ENCODE peak calls at places on chromosomes 7 and 10, in ten cellular contexts. C is mucosa of descending colon, F is left ventricle myocardium inferior, U is spleen, Z is upper lobe of right lung, S is osteoblast, N is PC-3, W is mammary epithelial cell, J is body of pancreas, X is stomach. Q is an unnamed sample.

GRCh38 chr7:972670-973309 is 2.6 kb downstream of the COX19 start:
- DNase-seq in C (no peak), F (no peak), U (no peak), Z (no peak), S (no peak), N (no peak), W (no peak), J (no peak), X (no peak), Q (no peak)

GRCh38 chr7:45677311-45677900 is 103.2 kb downstream of the ADCY1 start:
- DNase-seq in C (no peak), F (no peak), U (peak; percentile 35), Z (peak; percentile 30), S (no peak), N (peak; percentile 19), W (no peak), J (no peak), X (peak; percentile 11), Q (no peak)

GRCh38 chr10:122465401-122465800 is 4.0 kb downstream of the HTRA1 start:
- DNase-seq in C (no peak), F (no peak), U (no peak), Z (no peak), S (no peak), N (no peak), W (no peak), J (no peak), X (no peak), Q (no peak)

GRCh38 chr10:106716375-106716774 is 448.1 kb downstream of the SORCS1 start:
- DNase-seq in C (no peak), F (no peak), U (no peak), Z (no peak), S (no peak), N (no peak), W (no peak), J (no peak), X (no peak), Q (no peak)

GRCh38 chr7:135210818-135211178 is 528 bp downstream of the WDR91 start:
- DNase-seq in C (no peak), F (no peak), U (no peak), Z (no peak), S (no peak), N (peak; percentile 19), W (no peak), J (no peak), X (no peak), Q (no peak)

GRCh38 chr10:117499248-117500105 is 43.1 kb upstream of the EMX2 start:
- DNase-seq in C (no peak), F (no peak), U (no peak), Z (no peak), S (no peak), N (peak; percentile 10), W (peak; percentile 12), J (no peak), X (no peak), Q (no peak)

GRCh38 chr7:73626814-73627213 is 2.5 kb upstream of the MLXIPL start:
- DNase-seq in C (no peak), F (no peak), U (no peak), Z (no peak), S (peak; percentile 96), N (peak; percentile 26), W (peak; percentile 66), J (no peak), X (no peak), Q (no peak)

GRCh38 chr10:123537188-123537961 is 128.8 kb upstream of the GPR26 start:
- DNase-seq in C (no peak), F (no peak), U (no peak), Z (no peak), S (no peak), N (no peak), W (no peak), J (no peak), X (no peak), Q (no peak)

GRCh38 chr10:62818426-62819011 is 2.4 kb upstream of the EGR2 start:
- DNase-seq in C (peak; percentile 61), F (no peak), U (peak; percentile 89), Z (peak; percentile 85), S (peak; percentile 72), N (peak; percentile 78), W (peak; percentile 22), J (peak; percentile 26), X (no peak), Q (peak; percentile 33)

GRCh38 chr7:140625908-140626868 is 14.4 kb downstream of the DENND2A start:
- DNase-seq in C (peak; percentile 69), F (peak; percentile 92), U (no peak), Z (peak; percentile 73), S (peak; percentile 92), N (peak; percentile 94), W (peak; percentile 90), J (peak; percentile 67), X (peak; percentile 72), Q (peak; percentile 90)

GRCh38 chr10:8070440-8070839 is 16.0 kb downstream of the GATA3 start:
- DNase-seq in C (no peak), F (no peak), U (no peak), Z (no peak), S (no peak), N (no peak), W (peak; percentile 77), J (no peak), X (no peak), Q (no peak)

GRCh38 chr10:24920907-24921881 is 31.2 kb downstream of the PRTFDC1 start:
- DNase-seq in C (no peak), F (peak; percentile 32), U (no peak), Z (peak; percentile 73), S (peak; percentile 83), N (peak; percentile 73), W (peak; percentile 86), J (peak; percentile 70), X (no peak), Q (peak; percentile 50)

DNA sequence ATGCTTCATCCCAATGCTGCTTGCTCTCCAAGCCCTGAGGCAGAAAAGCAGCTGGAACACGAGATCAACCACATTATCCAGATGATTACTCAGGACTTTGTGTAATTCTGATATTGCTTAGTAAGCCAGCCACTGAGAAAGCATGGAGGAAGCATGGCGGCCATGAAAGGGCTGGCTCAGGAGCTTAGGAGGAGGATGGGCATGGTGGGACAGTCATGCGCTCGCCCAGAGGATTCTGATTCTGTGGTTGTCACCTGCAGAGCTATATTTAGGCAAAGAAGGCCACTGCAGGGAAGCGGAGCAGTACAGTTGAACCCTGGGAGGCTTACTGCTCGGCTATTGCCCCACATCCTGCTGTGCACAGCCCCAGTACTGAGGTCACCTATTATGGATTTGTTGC is 128.7 kb upstream of the DNAJB12 start:
- DNase-seq in C (no peak), F (no peak), U (peak; percentile 77), Z (no peak), S (no peak), N (no peak), W (peak; percentile 37), J (no peak), X (no peak), Q (no peak)
- H3K4me3 ChIP-seq in C (no peak overlapping the region), F (no peak overlapping the region), U (no peak overlapping the region), Z (no peak overlapping the region), S (no peak overlapping the region), N (no peak overlapping the region), W (no peak overlapping the region), J (no peak overlapping the region), X (no peak overlapping the region), Q (no peak overlapping the region)

GRCh38 chr10:26157734-26158133 is 58.8 kb upstream of the GAD2 start:
- DNase-seq in C (no peak), F (no peak), U (no peak), Z (no peak), S (no peak), N (no peak), W (no peak), J (no peak), X (no peak), Q (no peak)
- TF ChIP-seq CTCF in C (no peak), F (no peak), U (no peak), Z (no peak), S (no peak), N (no peak), W (no peak), J (no peak), X (no peak), Q (no peak)

GRCh38 chr10:31704195-31704594 is 224.4 kb downstream of the ARHGAP12 start:
- DNase-seq in C (no peak), F (no peak), U (no peak), Z (no peak), S (no peak), N (no peak), W (no peak), J (no peak), X (no peak), Q (peak; percentile 31)
- H3K4me1 ChIP-seq in C (peaks cover 3% of the 10 kb centered on the region), F (peaks cover 78% of the 10 kb centered on the region), U (peaks cover 65% of the 10 kb centered on the region), Z (peaks cover 71% of the 10 kb centered on the region), S (peaks cover 22% of the 10 kb centered on the region), N (peaks cover 7% of the 10 kb centered on the region), W (no peaks in the 10 kb centered on the region), J (peaks cover 3% of the 10 kb centered on the region), X (peaks cover 57% of the 10 kb centered on the region), Q (peaks cover 46% of the 10 kb centered on the region)

DNA sequence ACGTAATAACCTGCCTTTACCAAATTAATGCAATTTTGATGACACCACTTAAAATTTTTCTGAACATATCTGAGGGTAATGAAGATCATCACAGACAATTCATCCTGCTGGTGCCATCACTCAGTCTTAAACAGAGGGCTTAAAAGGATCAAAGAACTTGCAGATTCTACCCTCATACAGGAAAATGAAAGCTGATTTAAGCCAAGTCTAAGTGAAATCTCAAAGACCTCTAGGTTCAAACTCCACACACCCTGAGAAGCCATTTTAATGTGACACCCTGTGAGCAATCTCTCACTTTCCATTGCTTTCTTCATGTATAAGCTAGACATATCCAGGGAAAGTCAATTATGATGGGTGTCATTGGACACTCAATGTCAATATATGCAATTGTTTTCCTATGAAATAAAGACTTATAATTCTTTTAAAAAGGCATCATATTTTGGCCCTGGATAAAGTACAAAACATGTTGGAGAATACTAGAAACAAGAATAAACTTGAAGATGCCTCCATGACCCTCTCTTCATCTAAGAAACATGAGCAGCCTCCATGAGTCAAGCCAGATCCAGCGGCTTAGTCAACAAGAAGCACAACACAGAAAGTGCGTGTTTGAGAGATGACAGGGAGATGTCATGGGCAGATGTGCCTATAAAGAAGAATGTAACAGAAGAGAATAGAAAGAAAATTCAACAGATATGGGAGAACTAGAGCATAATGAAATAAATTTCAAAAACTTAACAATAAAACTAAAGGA is 291.9 kb downstream of the PARD3 start:
- DNase-seq in C (no peak), F (no peak), U (no peak), Z (no peak), S (no peak), N (peak; percentile 69), W (peak; percentile 71), J (no peak), X (no peak), Q (no peak)
- H3K4me3 ChIP-seq in C (no peak overlapping the region), F (no peak overlapping the region), U (peak overlapping the region; percentile 49), Z (no peak overlapping the region), S (no peak overlapping the region), N (no peak overlapping the region), W (no peak overlapping the region), J (no peak overlapping the region), X (no peak overlapping the region), Q (no peak overlapping the region)

Q was measured in psoas muscle.